ENCODE peak calls at places on chromosomes 11 and 22, in four cellular contexts. Z is stimulated activated CD4-positive, alpha-beta T cell treated with anti-CD3 and anti-CD28 coated beads, Interleukin-4, amount 100 ng/mL, for 24 hours; M is PC-3; G is tibial nerve. F is an unnamed sample.

GRCh38 chr11:107799245-107799859 is 59.2 kb downstream of the SLC35F2 start:
- DNase-seq in M (peak), G (peak), Z (peak), F (peak)

GRCh38 chr11:620201-620600 is 4.5 kb upstream of the IRF7 start:
- DNase-seq in Z (no peak), G (no peak), M (no peak), F (no peak)

GRCh38 chr11:134517621-134518293 is 105.7 kb upstream of the B3GAT1 start:
- DNase-seq in Z (no peak), M (no peak), G (no peak), F (no peak)

GRCh38 chr11:832529-833113 is at the start of gene CD151:
- DNase-seq in G (no peak), M (peak), Z (no peak), F (peak)

GRCh38 chr11:4185561-4185960 is 91.0 kb downstream of the RRM1 start:
- DNase-seq in M (no peak), Z (no peak), G (no peak), F (peak)

GRCh38 chr22:49929553-49929979 is 11.1 kb downstream of the CRELD2 start:
- DNase-seq in G (no peak), Z (peak), M (peak), F (peak)

GRCh38 chr11:132056689-132057088 is 686.3 kb downstream of the NTM start:
- DNase-seq in M (no peak), Z (no peak), G (no peak), F (no peak)

GRCh38 chr11:1353383-1354124 is 36.2 kb upstream of the BRSK2 start:
- DNase-seq in G (no peak), Z (no peak), M (no peak), F (no peak)

GRCh38 chr11:111745719-111746504 is 20.3 kb downstream of the PPP2R1B start:
- DNase-seq in Z (no peak), M (peak), G (no peak), F (no peak)

GRCh38 chr22:30008401-30008800 is 71.9 kb upstream of the HORMAD2 start:
- DNase-seq in G (no peak), Z (no peak), M (no peak), F (no peak)

GRCh38 chr11:45182902-45183301 is 36.5 kb downstream of the PRDM11 start:
- DNase-seq in Z (no peak), G (no peak), M (peak), F (no peak)

GRCh38 chr11:34425863-34426262 is 12.9 kb upstream of the CAT start:
- DNase-seq in Z (no peak), M (peak), G (no peak), F (no peak)

F was measured in activated CD8-positive, alpha-beta T cell treated with anti-CD3 and anti-CD28 coated beads, Interleukin-2, amount 10 ng/mL, durations not matched to agents 7 days and 5 days.